ENCODE peak calls at places on chromosomes 16 and 17, in four cellular contexts. X, A, C and D are unnamed samples.

GRCh38 chr16:397135-397661 is at the start of gene NME4:
- DNase-seq in X (peak; percentile 69), A (no peak), C (no peak), D (no peak)

GRCh38 chr16:77207029-77207428 is 7.8 kb downstream of the SYCE1L start:
- DNase-seq in X (peak; percentile 44), A (no peak), C (no peak), D (no peak)

GRCh38 chr16:27226476-27226875 is 23.1 kb downstream of the KDM8 start:
- DNase-seq in A (no peak), C (no peak), X (no peak), D (no peak)

GRCh38 chr16:1821861-1822611 is 4.6 kb downstream of the HAGH start:
- DNase-seq in C (no peak), A (no peak), X (no peak), D (no peak)

GRCh38 chr16:48384305-48384981 is 770 bp downstream of the SIAH1 start:
- DNase-seq in X (peak; percentile 85), A (no peak), C (peak; percentile 42), D (peak; percentile 36)

GRCh38 chr17:16987830-16988601 is 16.1 kb upstream of the TNFRSF13B start:
- DNase-seq in X (peak; percentile 37), A (no peak), C (peak; percentile 87), D (peak; percentile 57)

GRCh38 chr16:88340755-88341150 is 42.0 kb upstream of the ZNF469 start:
- DNase-seq in A (no peak), C (no peak), X (no peak), D (no peak)

GRCh38 chr16:31253642-31254045 is 6.1 kb upstream of the ITGAM start:
- DNase-seq in C (no peak), X (peak; percentile 10), A (no peak), D (peak; percentile 28)

GRCh38 chr17:67198131-67198530 is 46.9 kb downstream of the HELZ start:
- DNase-seq in X (no peak), C (no peak), A (no peak), D (no peak)

GRCh38 chr17:46819906-46820351 is 1.4 kb upstream of the WNT3 start:
- DNase-seq in X (no peak), C (no peak), A (no peak), D (no peak)

GRCh38 chr16:64206877-64207276 is 915.0 kb downstream of the CDH11 start:
- DNase-seq in X (no peak), C (peak; percentile 20), A (no peak), D (no peak)

GRCh38 chr17:63490321-63490720 is 13.5 kb downstream of the ACE start:
- DNase-seq in A (no peak), X (peak; percentile 56), C (no peak), D (no peak)

GRCh38 chr17:67836205-67836987 is 11.1 kb downstream of the BPTF start:
- DNase-seq in A (no peak), X (no peak), C (peak; percentile 72), D (no peak)

GRCh38 chr17:67400193-67400592 is 23.1 kb downstream of the PITPNC1 start:
- DNase-seq in A (no peak), C (no peak), X (no peak), D (no peak)

GRCh38 chr16:58753711-58754134 is 19.6 kb upstream of the GOT2 start:
- DNase-seq in A (no peak), C (no peak), X (no peak), D (no peak)

GRCh38 chr16:60991886-60992285 is 1044.4 kb downstream of the CDH8 start:
- DNase-seq in A (no peak), C (no peak), X (no peak), D (no peak)

GRCh38 chr16:71952818-71953217 is 47.4 kb downstream of the PKD1L3 start:
- DNase-seq in C (no peak), X (no peak), A (no peak), D (no peak)

GRCh38 chr16:88940196-88941050 is 36.6 kb downstream of the CBFA2T3 start:
- DNase-seq in X (peak; percentile 15), A (no peak), C (no peak), D (no peak)

GRCh38 chr17:48832491-48832890 is 1.7 kb downstream of the CALCOCO2 start:
- DNase-seq in C (no peak), X (peak; percentile 30), A (no peak), D (no peak)

GRCh38 chr16:4537376-4538066 is 1.1 kb downstream of the CDIP1 start:
- DNase-seq in X (peak; percentile 35), C (no peak), A (no peak), D (no peak)

GRCh38 chr17:72774251-72774650 is 318.2 kb downstream of the SLC39A11 start:
- DNase-seq in A (no peak), C (no peak), X (no peak), D (no peak)

GRCh38 chr16:70565053-70565452 is 41.4 kb downstream of the SF3B3 start:
- DNase-seq in C (no peak), A (no peak), X (no peak), D (no peak)

GRCh38 chr16:14500791-14501190 is 129.3 kb downstream of the PARN start:
- DNase-seq in A (no peak), X (no peak), C (peak; percentile 40), D (no peak)

GRCh38 chr17:10652984-10653680 is 4.0 kb downstream of the MYH3 start:
- DNase-seq in A (no peak), C (peak; percentile 13), X (no peak), D (no peak)

GRCh38 chr16:51888021-51888420 is 658.9 kb downstream of the TOX3 start:
- DNase-seq in C (no peak), X (no peak), A (no peak), D (no peak)

GRCh38 chr16:25045696-25046381 is 30.7 kb upstream of the ARHGAP17 start:
- DNase-seq in C (peak; percentile 89), A (no peak), X (no peak), D (no peak)

GRCh38 chr16:69924777-69925191 is 26.4 kb upstream of the CLEC18A start:
- DNase-seq in C (peak; percentile 93), X (no peak), A (no peak), D (no peak)

GRCh38 chr17:48995871-48996695 is 1.1 kb upstream of the IGF2BP1 start:
- DNase-seq in A (no peak), X (peak; percentile 95), C (no peak), D (peak; percentile 16)

GRCh38 chr16:73076291-73076959 is 28.5 kb upstream of the ZFHX3 start:
- DNase-seq in X (no peak), C (no peak), A (no peak), D (no peak)

GRCh38 chr16:23699100-23699499 is 13.9 kb downstream of the ERN2 start:
- DNase-seq in A (peak; percentile 59), X (no peak), C (no peak), D (no peak)

GRCh38 chr16:70652322-70652721 is 6.0 kb downstream of the IL34 start:
- DNase-seq in A (no peak), C (peak; percentile 25), X (no peak), D (no peak)

GRCh38 chr16:31455601-31456314 is 3.5 kb upstream of the ARMC5 start:
- DNase-seq in A (no peak), X (peak; percentile 37), C (no peak), D (no peak)

GRCh38 chr17:41478240-41478639 is 2.7 kb downstream of the KRT35 start:
- DNase-seq in C (no peak), X (no peak), A (no peak), D (no peak)

GRCh38 chr17:41476866-41477815 is 3.8 kb downstream of the KRT35 start:
- DNase-seq in C (no peak), X (no peak), A (no peak), D (no peak)

GRCh38 chr17:41481051-41481450 is at the start of gene KRT35:
- DNase-seq in C (no peak), X (no peak), A (no peak), D (no peak)

GRCh38 chr17:41480581-41480980 is 370 bp downstream of the KRT35 start:
- DNase-seq in C (no peak), A (no peak), X (no peak), D (no peak)

DNA sequence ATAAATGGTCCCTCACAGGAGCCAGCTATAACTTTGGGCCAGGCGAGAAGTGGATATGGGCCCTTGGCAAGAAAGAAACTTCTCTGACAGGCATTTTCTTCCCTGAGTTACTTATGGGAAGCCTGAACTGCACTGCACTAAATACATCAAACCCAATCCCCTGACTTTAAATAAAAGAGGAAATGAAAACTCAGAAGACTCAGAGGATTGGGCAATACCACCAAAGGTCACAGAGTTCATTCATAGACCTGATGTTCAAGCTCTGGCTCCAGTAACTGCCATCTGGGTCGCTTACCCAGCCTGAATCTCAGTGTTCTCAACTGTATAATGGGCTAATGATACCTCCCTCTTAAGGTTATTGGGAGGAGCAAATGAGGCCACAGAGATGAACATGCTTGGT is 815 bp downstream of the KRT35 start:
- DNase-seq in C (no peak), A (no peak), X (no peak), D (no peak)
- TF ChIP-seq CTCF in C (no peak), A (no peak), X (no peak), D (no peak)

GRCh38 chr17:77374170-77374936 is 233.6 kb downstream of the SEC14L1 start:
- DNase-seq in A (no peak), X (peak; percentile 95), C (peak; percentile 87), D (peak; percentile 55)
- TF ChIP-seq CTCF in A (no peak), X (peak; percentile 44), C (peak; percentile 51), D (no peak)

DNA sequence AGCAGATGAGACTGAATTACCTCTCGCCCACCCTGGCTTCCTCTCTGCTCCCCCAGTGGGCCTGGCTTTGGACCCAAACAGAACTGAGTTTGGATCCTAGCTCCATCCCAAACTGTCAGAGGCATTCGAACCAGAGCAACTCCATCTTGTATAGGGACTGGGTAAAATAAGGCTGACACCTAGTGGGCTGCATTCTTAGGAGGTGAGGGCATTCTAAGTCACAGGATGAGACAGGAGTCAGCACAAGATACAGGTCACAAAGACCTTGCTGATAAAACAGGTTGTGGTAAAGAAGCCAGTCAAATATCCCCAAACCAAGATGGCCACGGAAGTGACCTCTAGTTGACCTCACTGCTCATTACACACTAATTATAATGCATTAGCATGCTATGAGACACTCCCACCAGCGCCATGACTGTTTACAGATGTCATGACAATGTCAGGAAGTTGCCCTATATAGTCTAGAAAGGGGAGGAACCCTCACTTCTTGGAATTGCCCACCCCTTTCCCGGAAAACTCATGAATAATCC is 44.4 kb downstream of the LYRM1 start:
- DNase-seq in X (no peak), A (no peak), C (peak; percentile 65), D (no peak)
- TF ChIP-seq CTCF in X (no peak), A (no peak), C (no peak), D (no peak)

GRCh38 chr16:7331997-7332396 is 648 bp upstream of the RBFOX1 start:
- DNase-seq in C (no peak), A (no peak), X (no peak), D (no peak)
- TF ChIP-seq CTCF in C (no peak), A (no peak), X (no peak), D (no peak)

DNA sequence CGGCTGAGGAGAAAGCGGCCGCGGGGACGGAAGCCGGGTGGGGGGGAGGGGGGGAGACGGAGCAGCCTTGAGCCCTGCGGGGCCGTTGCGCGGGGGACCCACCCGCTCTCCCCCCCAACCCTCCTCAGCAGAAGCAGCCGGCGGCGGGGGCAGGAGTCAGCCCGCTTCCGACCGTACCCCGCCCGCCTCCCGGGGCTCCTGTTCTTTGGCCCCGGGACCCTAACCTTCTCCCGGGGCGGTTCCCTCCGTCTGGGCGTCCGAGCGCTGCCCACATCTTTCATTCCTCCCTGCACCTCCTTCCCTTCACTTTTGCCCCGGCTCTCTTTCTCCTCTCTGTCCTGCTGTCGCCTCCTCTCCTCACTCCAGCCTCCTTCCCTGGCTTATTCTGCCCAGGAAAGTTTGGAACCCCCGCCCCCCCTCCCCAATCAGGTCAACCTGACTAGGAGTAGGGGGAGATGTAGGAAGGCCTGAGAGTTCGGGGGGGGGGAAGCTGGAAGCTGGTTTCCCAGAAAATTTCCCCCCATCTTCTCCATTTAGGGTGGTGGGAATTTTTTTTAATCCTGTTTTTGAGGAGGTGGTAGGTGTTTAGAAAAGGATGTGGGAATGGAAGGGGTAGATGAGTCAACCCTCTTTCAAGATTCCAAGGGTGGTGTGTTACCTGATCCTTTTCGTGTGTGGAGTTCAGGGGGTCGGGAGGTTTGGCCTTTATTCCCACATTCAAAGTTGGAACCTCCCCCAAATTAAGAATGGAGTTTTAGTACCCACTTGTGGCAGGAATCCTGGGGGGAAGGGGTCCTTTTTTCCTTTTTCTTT is 427 bp upstream of the NLK start:
- DNase-seq in C (peak; percentile 51), X (no peak), A (no peak), D (no peak)
- TF ChIP-seq CTCF in C (no peak), X (no peak), A (no peak), D (no peak)